ENCODE peak calls at places on chromosomes 11 and 22, in nine cellular contexts. One of them, this sample, is unnamed.

GRCh38 chr22:24140357-24140756 is 40.9 kb upstream of the SUSD2 start:
- DNase-seq in SJSA1: no peak
- DNase-seq in cardiac muscle cell: no peak
- DNase-seq in sigmoid colon: no peak
- DNase-seq in ascending aorta: no peak
- DNase-seq in PC-9: no peak
- DNase-seq in tibial artery: no peak
- DNase-seq in lower leg skin: no peak
- DNase-seq in IMR-90: peak
- DNase-seq in this sample: peak

GRCh38 chr11:114088216-114088615 is 28.7 kb downstream of the ZBTB16 start:
- DNase-seq in tibial artery: no peak
- DNase-seq in IMR-90: no peak
- DNase-seq in sigmoid colon: peak
- DNase-seq in cardiac muscle cell: no peak
- DNase-seq in PC-9: no peak
- DNase-seq in lower leg skin: no peak
- DNase-seq in SJSA1: no peak
- DNase-seq in ascending aorta: no peak
- DNase-seq in this sample: no peak

GRCh38 chr22:32649515-32650200 is 151.8 kb upstream of the TIMP3 start:
- DNase-seq in sigmoid colon: peak
- DNase-seq in cardiac muscle cell: no peak
- DNase-seq in SJSA1: peak
- DNase-seq in IMR-90: peak
- DNase-seq in ascending aorta: no peak
- DNase-seq in lower leg skin: peak
- DNase-seq in tibial artery: peak
- DNase-seq in PC-9: peak
- DNase-seq in this sample: peak

GRCh38 chr11:41789376-41789775 is 329.9 kb upstream of the LRRC4C start:
- DNase-seq in PC-9: no peak
- DNase-seq in tibial artery: no peak
- DNase-seq in SJSA1: no peak
- DNase-seq in cardiac muscle cell: no peak
- DNase-seq in sigmoid colon: no peak
- DNase-seq in IMR-90: no peak
- DNase-seq in ascending aorta: no peak
- DNase-seq in lower leg skin: no peak
- DNase-seq in this sample: no peak

GRCh38 chr22:40621309-40622151 is 15.0 kb downstream of the MRTFA start:
- DNase-seq in sigmoid colon: no peak
- DNase-seq in IMR-90: no peak
- DNase-seq in cardiac muscle cell: no peak
- DNase-seq in ascending aorta: no peak
- DNase-seq in lower leg skin: no peak
- DNase-seq in SJSA1: no peak
- DNase-seq in tibial artery: no peak
- DNase-seq in PC-9: no peak
- DNase-seq in this sample: no peak

GRCh38 chr11:96863520-96863919 is 473.7 kb downstream of the JRKL start:
- DNase-seq in lower leg skin: no peak
- DNase-seq in ascending aorta: no peak
- DNase-seq in SJSA1: no peak
- DNase-seq in cardiac muscle cell: peak
- DNase-seq in PC-9: no peak
- DNase-seq in IMR-90: no peak
- DNase-seq in tibial artery: no peak
- DNase-seq in sigmoid colon: no peak
- DNase-seq in this sample: no peak

GRCh38 chr22:37258810-37259472 is 14.9 kb upstream of the RAC2 start:
- DNase-seq in lower leg skin: no peak
- DNase-seq in ascending aorta: no peak
- DNase-seq in tibial artery: no peak
- DNase-seq in PC-9: no peak
- DNase-seq in cardiac muscle cell: no peak
- DNase-seq in sigmoid colon: no peak
- DNase-seq in IMR-90: no peak
- DNase-seq in SJSA1: no peak
- DNase-seq in this sample: no peak

GRCh38 chr22:23217171-23218052 is 37.1 kb downstream of the BCR start:
- DNase-seq in lower leg skin: no peak
- DNase-seq in sigmoid colon: no peak
- DNase-seq in cardiac muscle cell: no peak
- DNase-seq in SJSA1: no peak
- DNase-seq in IMR-90: no peak
- DNase-seq in ascending aorta: no peak
- DNase-seq in PC-9: no peak
- DNase-seq in tibial artery: no peak
- DNase-seq in this sample: no peak

GRCh38 chr11:123566852-123567251 is 87.6 kb downstream of the SCN3B start:
- DNase-seq in ascending aorta: no peak
- DNase-seq in PC-9: no peak
- DNase-seq in IMR-90: no peak
- DNase-seq in tibial artery: no peak
- DNase-seq in SJSA1: no peak
- DNase-seq in lower leg skin: no peak
- DNase-seq in sigmoid colon: no peak
- DNase-seq in cardiac muscle cell: no peak
- DNase-seq in this sample: no peak

GRCh38 chr11:121596195-121597145 is 143.7 kb upstream of the SORL1-AS1 start:
- DNase-seq in cardiac muscle cell: no peak
- DNase-seq in lower leg skin: no peak
- DNase-seq in SJSA1: no peak
- DNase-seq in tibial artery: no peak
- DNase-seq in sigmoid colon: no peak
- DNase-seq in ascending aorta: no peak
- DNase-seq in IMR-90: peak
- DNase-seq in PC-9: no peak
- DNase-seq in this sample: peak

GRCh38 chr11:70324354-70325115 is 54.0 kb downstream of the PPFIA1 start:
- DNase-seq in SJSA1: no peak
- DNase-seq in sigmoid colon: no peak
- DNase-seq in lower leg skin: no peak
- DNase-seq in cardiac muscle cell: peak
- DNase-seq in ascending aorta: no peak
- DNase-seq in tibial artery: no peak
- DNase-seq in PC-9: no peak
- DNase-seq in IMR-90: no peak
- DNase-seq in this sample: no peak

GRCh38 chr11:96050435-96051182 is 126.7 kb upstream of the MTMR2 start:
- DNase-seq in SJSA1: no peak
- DNase-seq in sigmoid colon: no peak
- DNase-seq in PC-9: peak
- DNase-seq in cardiac muscle cell: peak
- DNase-seq in tibial artery: no peak
- DNase-seq in IMR-90: peak
- DNase-seq in ascending aorta: no peak
- DNase-seq in lower leg skin: no peak
- DNase-seq in this sample: peak

GRCh38 chr11:131217313-131218297 is 152.8 kb upstream of the NTM start:
- DNase-seq in lower leg skin: no peak
- DNase-seq in ascending aorta: no peak
- DNase-seq in PC-9: no peak
- DNase-seq in cardiac muscle cell: no peak
- DNase-seq in tibial artery: no peak
- DNase-seq in IMR-90: peak
- DNase-seq in SJSA1: peak
- DNase-seq in sigmoid colon: no peak
- DNase-seq in this sample: peak

GRCh38 chr11:116812109-116812508 is 11.0 kb downstream of the APOA4 start:
- DNase-seq in SJSA1: no peak
- DNase-seq in cardiac muscle cell: no peak
- DNase-seq in PC-9: no peak
- DNase-seq in ascending aorta: no peak
- DNase-seq in IMR-90: no peak
- DNase-seq in tibial artery: no peak
- DNase-seq in sigmoid colon: no peak
- DNase-seq in lower leg skin: no peak
- DNase-seq in this sample: no peak
- H3K4me3 ChIP-seq in SJSA1: no peak
- H3K4me3 ChIP-seq in cardiac muscle cell: no peak
- H3K4me3 ChIP-seq in PC-9: no peak
- H3K4me3 ChIP-seq in ascending aorta: no peak
- H3K4me3 ChIP-seq in IMR-90: no peak
- H3K4me3 ChIP-seq in tibial artery: no peak
- H3K4me3 ChIP-seq in sigmoid colon: no peak
- H3K4me3 ChIP-seq in lower leg skin: no peak
- H3K4me3 ChIP-seq in this sample: no peak

GRCh38 chr11:105639527-105639926 is 29.7 kb downstream of the GRIA4 start:
- DNase-seq in tibial artery: no peak
- DNase-seq in IMR-90: no peak
- DNase-seq in PC-9: no peak
- DNase-seq in ascending aorta: no peak
- DNase-seq in sigmoid colon: no peak
- DNase-seq in SJSA1: no peak
- DNase-seq in cardiac muscle cell: no peak
- DNase-seq in lower leg skin: no peak
- DNase-seq in this sample: no peak

GRCh38 chr11:105635466-105635865 is 25.6 kb downstream of the GRIA4 start:
- DNase-seq in PC-9: no peak
- DNase-seq in sigmoid colon: no peak
- DNase-seq in cardiac muscle cell: no peak
- DNase-seq in lower leg skin: no peak
- DNase-seq in ascending aorta: no peak
- DNase-seq in tibial artery: no peak
- DNase-seq in IMR-90: no peak
- DNase-seq in SJSA1: no peak
- DNase-seq in this sample: no peak

GRCh38 chr11:105641433-105641832 is 31.6 kb downstream of the GRIA4 start:
- DNase-seq in cardiac muscle cell: no peak
- DNase-seq in PC-9: no peak
- DNase-seq in sigmoid colon: no peak
- DNase-seq in lower leg skin: no peak
- DNase-seq in IMR-90: peak
- DNase-seq in ascending aorta: no peak
- DNase-seq in tibial artery: no peak
- DNase-seq in SJSA1: no peak
- DNase-seq in this sample: no peak

GRCh38 chr11:105632316-105632715 is 22.4 kb downstream of the GRIA4 start:
- DNase-seq in lower leg skin: no peak
- DNase-seq in sigmoid colon: no peak
- DNase-seq in PC-9: no peak
- DNase-seq in IMR-90: no peak
- DNase-seq in ascending aorta: no peak
- DNase-seq in cardiac muscle cell: no peak
- DNase-seq in tibial artery: no peak
- DNase-seq in SJSA1: no peak
- DNase-seq in this sample: no peak

DNA sequence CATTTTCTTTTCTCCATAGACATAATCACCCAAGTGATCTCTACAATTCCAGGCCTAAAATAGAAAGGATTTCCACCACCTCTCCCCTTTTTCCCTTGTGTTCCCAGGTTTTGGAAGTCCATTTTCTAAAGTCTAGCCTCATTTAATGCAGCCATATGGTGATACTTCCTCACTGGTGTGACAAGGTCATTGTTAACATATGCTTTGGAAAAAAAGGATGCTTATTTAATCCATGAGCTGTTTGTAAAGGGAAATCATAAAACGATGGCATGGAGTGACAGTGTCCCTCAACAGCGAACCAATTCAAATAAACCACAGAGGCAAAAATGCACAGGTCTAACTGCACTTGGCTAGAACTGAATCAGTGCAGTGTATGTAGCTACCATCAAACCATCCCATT is 26.6 kb downstream of the GRIA4 start:
- DNase-seq in SJSA1: no peak
- DNase-seq in lower leg skin: no peak
- DNase-seq in tibial artery: no peak
- DNase-seq in PC-9: no peak
- DNase-seq in IMR-90: no peak
- DNase-seq in sigmoid colon: no peak
- DNase-seq in cardiac muscle cell: no peak
- DNase-seq in ascending aorta: no peak
- DNase-seq in this sample: no peak
- H3K4me3 ChIP-seq in SJSA1: no peak
- H3K4me3 ChIP-seq in lower leg skin: no peak
- H3K4me3 ChIP-seq in tibial artery: no peak
- H3K4me3 ChIP-seq in PC-9: no peak
- H3K4me3 ChIP-seq in IMR-90: no peak
- H3K4me3 ChIP-seq in sigmoid colon: no peak
- H3K4me3 ChIP-seq in cardiac muscle cell: no peak
- H3K4me3 ChIP-seq in ascending aorta: no peak
- H3K4me3 ChIP-seq in this sample: no peak

GRCh38 chr22:46068176-46068907 is 82.0 kb upstream of the PPARA start:
- DNase-seq in sigmoid colon: no peak
- DNase-seq in ascending aorta: no peak
- DNase-seq in cardiac muscle cell: no peak
- DNase-seq in lower leg skin: no peak
- DNase-seq in SJSA1: no peak
- DNase-seq in tibial artery: no peak
- DNase-seq in PC-9: no peak
- DNase-seq in IMR-90: no peak
- DNase-seq in this sample: no peak
- H3K4me3 ChIP-seq in sigmoid colon: peak
- H3K4me3 ChIP-seq in ascending aorta: peak
- H3K4me3 ChIP-seq in cardiac muscle cell: no peak
- H3K4me3 ChIP-seq in lower leg skin: no peak
- H3K4me3 ChIP-seq in SJSA1: peak
- H3K4me3 ChIP-seq in tibial artery: peak
- H3K4me3 ChIP-seq in PC-9: peak
- H3K4me3 ChIP-seq in IMR-90: peak
- H3K4me3 ChIP-seq in this sample: peak

DNA sequence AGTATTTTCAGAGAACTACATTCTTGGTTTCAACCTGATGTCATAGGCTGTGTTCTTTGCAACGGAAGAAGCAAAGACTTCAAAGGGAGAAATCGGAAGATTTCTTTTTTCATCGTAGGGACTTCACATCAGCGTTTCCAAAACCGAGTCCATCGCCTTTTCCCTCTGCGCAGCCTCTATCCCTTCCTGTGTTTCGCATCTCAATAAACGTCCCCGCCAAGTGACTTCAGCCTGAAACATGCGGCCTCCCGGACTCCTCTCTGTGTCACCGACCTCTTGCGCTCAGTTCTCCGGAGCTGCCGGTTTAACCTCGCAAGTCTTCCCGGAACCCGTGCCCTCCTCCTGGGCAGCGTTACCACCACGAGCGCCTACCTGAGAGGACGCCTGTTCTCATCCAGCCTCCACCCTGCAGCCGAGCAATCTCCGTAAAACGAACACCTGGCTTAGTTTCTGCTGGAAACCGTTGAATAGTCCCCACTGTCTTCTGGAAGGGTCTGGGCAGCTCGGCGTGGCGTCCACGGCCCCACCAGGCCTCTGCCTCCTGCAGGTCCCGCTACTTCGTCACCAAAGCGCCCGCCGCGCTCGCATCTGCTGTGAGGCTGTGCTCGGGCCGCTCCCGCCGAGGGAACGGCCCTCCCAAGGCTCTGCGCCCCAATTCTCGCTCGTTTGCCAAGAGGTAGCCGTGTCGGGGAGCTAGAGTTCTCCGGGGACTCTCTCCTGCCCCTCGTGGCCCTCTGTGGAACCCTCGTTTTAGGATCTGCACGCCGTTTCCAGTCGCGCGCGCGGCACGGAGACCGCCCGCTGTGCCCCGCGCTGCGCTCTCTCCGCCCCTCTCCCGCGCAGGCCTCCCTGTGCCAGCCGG is at the start of gene GLB1L3:
- DNase-seq in PC-9: no peak
- DNase-seq in IMR-90: no peak
- DNase-seq in SJSA1: no peak
- DNase-seq in ascending aorta: no peak
- DNase-seq in cardiac muscle cell: no peak
- DNase-seq in tibial artery: no peak
- DNase-seq in lower leg skin: no peak
- DNase-seq in sigmoid colon: no peak
- DNase-seq in this sample: peak
- H3K4me3 ChIP-seq in PC-9: no peak
- H3K4me3 ChIP-seq in IMR-90: no peak
- H3K4me3 ChIP-seq in SJSA1: no peak
- H3K4me3 ChIP-seq in ascending aorta: peak
- H3K4me3 ChIP-seq in cardiac muscle cell: peak
- H3K4me3 ChIP-seq in tibial artery: peak
- H3K4me3 ChIP-seq in lower leg skin: peak
- H3K4me3 ChIP-seq in sigmoid colon: peak
- H3K4me3 ChIP-seq in this sample: no peak